ENCODE peak calls at places on chromosomes 4 and X, in four cellular contexts. Y is hepatic stellate cell, L is small intestine, K is C1 segment of cervical spinal cord. Q is an unnamed sample.

GRCh38 chr4:90753068-90753467 is 625.9 kb downstream of the CCSER1 start:
- DNase-seq in Y (no peak), L (no peak), K (no peak), Q (no peak)

GRCh38 chrX:103100484-103100883 is 7.5 kb upstream of the NXF3 start:
- DNase-seq in Y (no peak), L (no peak), K (no peak), Q (no peak)

GRCh38 chrX:153774576-153775292 is 6.1 kb upstream of the SRPK3 start:
- DNase-seq in Y (no peak), L (no peak), K (no peak), Q (no peak)

GRCh38 chr4:84852081-84852480 is 114.4 kb downstream of the WDFY3 start:
- DNase-seq in Y (no peak), L (no peak), K (no peak), Q (peak)

GRCh38 chr4:142547974-142548373 is 298.1 kb downstream of the INPP4B start:
- DNase-seq in Y (no peak), L (no peak), K (no peak), Q (peak)

GRCh38 chr4:186021461-186022167 is 47.3 kb upstream of the TLR3 start:
- DNase-seq in Y (peak), L (peak), K (no peak), Q (peak)

GRCh38 chrX:122475306-122475705 is 708.8 kb upstream of the GRIA3 start:
- DNase-seq in Y (no peak), L (no peak), K (no peak), Q (no peak)

GRCh38 chrX:136200466-136200865 is 50.7 kb downstream of the MAP7D3 start:
- DNase-seq in Y (no peak), L (peak), K (no peak), Q (peak)

GRCh38 chr4:7218686-7219085 is 26.3 kb downstream of the SORCS2 start:
- DNase-seq in Y (no peak), L (no peak), K (no peak), Q (no peak)

GRCh38 chrX:19122641-19123009 is 357 bp upstream of the ADGRG2 start:
- DNase-seq in Y (no peak), L (no peak), K (no peak), Q (no peak)

GRCh38 chrX:19824603-19825002 is 62.8 kb downstream of the SH3KBP1 start:
- DNase-seq in Y (no peak), L (peak), K (no peak), Q (no peak)

GRCh38 chr4:20331642-20332041 is 79.9 kb downstream of the SLIT2 start:
- DNase-seq in Y (no peak), L (no peak), K (no peak), Q (no peak)

GRCh38 chr4:180571516-180571915 is 1671.7 kb upstream of the TENM3 start:
- DNase-seq in Y (no peak), L (no peak), K (no peak), Q (no peak)

GRCh38 chr4:1419708-1420107 is 13.5 kb upstream of the NKX1-1 start:
- DNase-seq in Y (no peak), L (no peak), K (no peak), Q (no peak)

GRCh38 chrX:6432211-6432610 is 102.7 kb downstream of the VCX3A start:
- DNase-seq in Y (no peak), L (no peak), K (no peak), Q (no peak)

GRCh38 chr4:30753316-30753715 is 33.1 kb downstream of the PCDH7 start:
- DNase-seq in Y (no peak), L (no peak), K (no peak), Q (no peak)

GRCh38 chr4:133149932-133150642 is 993 bp downstream of the PCDH10 start:
- DNase-seq in Y (peak), L (no peak), K (peak), Q (peak)

GRCh38 chr4:166174717-166175510 is 301.9 kb downstream of the TLL1 start:
- DNase-seq in Y (no peak), L (no peak), K (no peak), Q (peak)

GRCh38 chr4:39036172-39036571 is 4.0 kb upstream of the TMEM156 start:
- DNase-seq in Y (no peak), L (no peak), K (no peak), Q (peak)

GRCh38 chrX:97399400-97399799 is 515.7 kb downstream of the RPA4 start:
- DNase-seq in Y (peak), L (no peak), K (no peak), Q (peak)

GRCh38 chr4:87089368-87089767 is 131.1 kb downstream of the KLHL8 start:
- DNase-seq in Y (no peak), L (no peak), K (no peak), Q (peak)

GRCh38 chrX:9785944-9786741 is at the start of gene SHROOM2:
- DNase-seq in Y (no peak), L (peak), K (no peak), Q (peak)

GRCh38 chr4:147829401-147830101 is 97.7 kb downstream of the ARHGAP10 start:
- DNase-seq in Y (peak), L (no peak), K (no peak), Q (peak)

GRCh38 chr4:140152015-140152703 is 1.8 kb downstream of the MAML3 start:
- DNase-seq in Y (peak), L (peak), K (peak), Q (peak)

Q was measured in lung microvascular endothelial cell.